ENCODE peak calls at places on chromosomes 2 and 18, in seven cellular contexts. W is A549, U is H1, Z is GM12878, D is HepG2, H is IMR-90, I is K562. F is an unnamed sample.

GRCh38 chr2:621303-622099 is 55.7 kb downstream of the TMEM18 start:
- DNase-seq in H (no peak), W (no peak), Z (no peak), D (no peak), I (no peak), U (no peak), F (no peak)

GRCh38 chr18:22342625-22343024 is 75.1 kb downstream of the CTAGE1 start:
- DNase-seq in H (peak; percentile 78), D (no peak), U (no peak), I (peak; percentile 33), W (no peak), Z (no peak), F (no peak)

GRCh38 chr2:20796374-20796791 is 26.5 kb downstream of the LDAH start:
- DNase-seq in H (peak; percentile 12), D (peak; percentile 35), Z (no peak), U (no peak), W (peak; percentile 7), I (no peak), F (no peak)

GRCh38 chr2:170714156-170715061 is 728 bp upstream of the SP5 start:
- DNase-seq in I (peak; percentile 96), U (no peak), Z (no peak), W (peak; percentile 6), H (no peak), D (no peak), F (no peak)

GRCh38 chr2:188285049-188285448 is 6.6 kb upstream of the GULP1 start:
- DNase-seq in H (no peak), Z (no peak), U (no peak), I (no peak), D (no peak), W (no peak), F (no peak)

GRCh38 chr2:63301481-63301880 is 250.9 kb downstream of the OTX1 start:
- DNase-seq in I (no peak), Z (no peak), U (no peak), W (peak; percentile 9), D (no peak), H (no peak), F (no peak)

GRCh38 chr2:204321910-204322765 is 223.1 kb upstream of the PARD3B start:
- DNase-seq in I (no peak), D (no peak), H (peak; percentile 62), Z (no peak), U (no peak), W (peak; percentile 64), F (no peak)

GRCh38 chr18:25454270-25454659 is 102.3 kb upstream of the ZNF521 start:
- DNase-seq in H (no peak), Z (no peak), I (no peak), W (no peak), U (no peak), D (no peak), F (no peak)

GRCh38 chr2:175807031-175807873 is 194.8 kb downstream of the LNPK start:
- DNase-seq in W (no peak), H (peak; percentile 16), I (no peak), D (no peak), U (no peak), Z (no peak), F (no peak)

GRCh38 chr2:43748333-43748732 is 25.5 kb upstream of the DYNC2LI1 start:
- DNase-seq in D (no peak), H (no peak), W (no peak), I (no peak), Z (no peak), U (no peak), F (no peak)

GRCh38 chr2:221524158-221524557 is 47.9 kb downstream of the EPHA4 start:
- DNase-seq in W (no peak), D (no peak), U (no peak), I (no peak), Z (no peak), H (no peak), F (no peak)

GRCh38 chr2:63788070-63788469 is 53.6 kb upstream of the UGP2 start:
- DNase-seq in H (peak; percentile 83), W (no peak), U (no peak), D (no peak), I (no peak), Z (no peak), F (no peak)

GRCh38 chr2:42045389-42045788 is 2.4 kb upstream of the PKDCC start:
- DNase-seq in D (no peak), U (no peak), Z (no peak), H (no peak), W (no peak), I (no peak), F (no peak)

GRCh38 chr18:70234667-70235459 is 29.4 kb upstream of the RTTN start:
- DNase-seq in U (no peak), D (no peak), W (peak; percentile 64), H (peak; percentile 62), I (no peak), Z (no peak), F (no peak)

GRCh38 chr2:42567806-42568429 is 514 bp upstream of the MTA3 start:
- DNase-seq in Z (peak; percentile 48), I (no peak), W (no peak), H (no peak), U (peak; percentile 46), D (peak; percentile 40), F (no peak)

GRCh38 chr2:240480834-240481623 is 45.6 kb downstream of the GPC1 start:
- DNase-seq in I (no peak), Z (no peak), W (no peak), D (no peak), U (no peak), H (no peak), F (no peak)

GRCh38 chr2:226849349-226849748 is 13.5 kb downstream of the RHBDD1 start:
- DNase-seq in D (no peak), H (no peak), I (no peak), W (no peak), Z (no peak), U (no peak), F (no peak)

GRCh38 chr2:37282746-37283145 is 41.9 kb downstream of the PRKD3 start:
- DNase-seq in Z (no peak), U (no peak), W (no peak), D (no peak), I (no peak), H (peak; percentile 46), F (no peak)

GRCh38 chr2:240825476-240825875 is 5.5 kb upstream of the KIF1A start:
- DNase-seq in Z (no peak), D (no peak), U (no peak), W (no peak), I (no peak), H (no peak), F (no peak)

GRCh38 chr2:214076527-214076926 is 334.3 kb upstream of the VWC2L start:
- DNase-seq in W (peak; percentile 72), D (no peak), U (no peak), I (no peak), Z (no peak), H (no peak), F (no peak)

GRCh38 chr2:191231995-191232394 is 13.2 kb upstream of the MYO1B start:
- DNase-seq in U (no peak), I (no peak), D (no peak), W (no peak), H (peak; percentile 48), Z (no peak), F (no peak)

GRCh38 chr18:72847134-72847533 is 20.7 kb downstream of the NETO1 start:
- DNase-seq in U (no peak), W (no peak), H (no peak), I (no peak), Z (no peak), D (no peak), F (no peak)
- TF ChIP-seq CEBPB in U (no peak), W (no peak), H (no peak), I (no peak), Z (no peak), D (no peak), F (no peak)

GRCh38 chr2:9261231-9261883 is 54.7 kb downstream of the ASAP2 start:
- DNase-seq in Z (no peak), U (no peak), W (no peak), H (no peak), I (no peak), D (no peak), F (no peak)

GRCh38 chr2:9262671-9263171 is 56.1 kb downstream of the ASAP2 start:
- DNase-seq in Z (no peak), W (no peak), H (peak; percentile 51), D (no peak), I (no peak), U (no peak), F (no peak)

GRCh38 chr2:9264301-9264700 is 57.7 kb downstream of the ASAP2 start:
- DNase-seq in Z (no peak), W (no peak), H (peak; percentile 65), D (no peak), U (no peak), I (no peak), F (no peak)

GRCh38 chr2:9260411-9261037 is 53.9 kb downstream of the ASAP2 start:
- DNase-seq in U (no peak), I (no peak), W (no peak), H (no peak), D (no peak), Z (no peak), F (no peak)

DNA sequence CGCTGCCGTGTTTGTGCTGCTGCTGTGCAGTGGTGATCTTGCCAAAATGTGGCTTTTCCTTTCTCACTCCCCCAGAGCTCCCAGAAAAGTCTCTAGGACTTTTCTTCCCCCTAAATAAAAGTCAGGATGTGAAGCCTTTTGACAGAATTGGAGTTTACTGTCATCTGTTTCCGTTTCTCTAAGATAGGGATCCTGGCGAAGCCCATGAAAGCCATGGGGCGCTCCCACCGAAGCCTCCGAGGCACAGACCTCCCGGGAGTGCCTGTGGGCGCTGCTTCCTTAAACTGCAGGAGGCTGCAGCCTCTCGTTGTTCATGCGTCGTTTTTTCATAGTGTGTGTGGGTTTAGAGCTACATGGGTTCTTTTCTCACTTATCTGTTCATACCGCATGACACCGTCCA is 56.8 kb downstream of the ASAP2 start:
- DNase-seq in W (no peak), Z (no peak), D (no peak), I (no peak), U (no peak), H (no peak), F (no peak)
- H3K4me1 ChIP-seq in W (peaks cover 22% of the 10 kb centered on the region), Z (no peaks in the 10 kb centered on the region), D (peaks cover 38% of the 10 kb centered on the region), I (peaks cover 9% of the 10 kb centered on the region), U (peaks cover 16% of the 10 kb centered on the region), H (peaks cover 42% of the 10 kb centered on the region), F (peaks cover 4% of the 10 kb centered on the region)

GRCh38 chr18:46324556-46324955 is 220.4 kb downstream of the HAUS1 start:
- DNase-seq in D (no peak), W (peak; percentile 49), Z (no peak), U (no peak), H (peak; percentile 62), I (peak; percentile 26), F (peak; percentile 56)
- TF ChIP-seq RAD21 in D (no peak), W (no peak), Z (no peak), U (no peak), H (no peak), I (no peak), F (no peak)

GRCh38 chr18:60656563-60656962 is 284.0 kb upstream of the MC4R start:
- DNase-seq in U (no peak), D (no peak), H (no peak), I (no peak), W (no peak), Z (no peak), F (no peak)
- TF ChIP-seq CEBPB in U (no peak), D (no peak), H (no peak), I (no peak), W (no peak), Z (no peak), F (no peak)